ENCODE peak calls at places on chromosomes 4 and X, in ten cellular contexts. Y is RWPE1; Z is K562; P is CD8-positive, alpha-beta T cell; K is stimulated activated naive CD4-positive, alpha-beta T cell; V is GM23338; J is foreskin fibroblast; B is mucosa of gallbladder; A is fibroblast of the conjunctiva; D is left colon. Q is an unnamed sample.

GRCh38 chr4:113576947-113577678 is 184.4 kb downstream of the CAMK2D start:
- DNase-seq in Y (no peak), Z (no peak), P (no peak), K (no peak), V (no peak), J (no peak), B (no peak), A (no peak), D (no peak), Q (no peak)

GRCh38 chr4:118936406-118936805 is 47.8 kb downstream of the SYNPO2 start:
- DNase-seq in Y (no peak), Z (no peak), P (no peak), K (no peak), V (no peak), J (no peak), B (no peak), A (no peak), D (no peak), Q (no peak)

GRCh38 chr4:170476351-170476750 is 386.6 kb upstream of the AADAT start:
- DNase-seq in Y (no peak), Z (no peak), P (no peak), K (no peak), V (no peak), J (no peak), B (no peak), A (no peak), D (no peak), Q (no peak)

GRCh38 chrX:9902651-9903050 is 64.5 kb upstream of the CLDN34 start:
- DNase-seq in Y (peak; percentile 50), Z (no peak), P (no peak), K (no peak), V (no peak), J (peak; percentile 61), B (no peak), A (no peak), D (no peak), Q (no peak)

GRCh38 chr4:13535118-13535517 is 9.2 kb downstream of the NKX3-2 start:
- DNase-seq in Y (no peak), Z (no peak), P (no peak), K (no peak), V (peak; percentile 38), J (no peak), B (no peak), A (no peak), D (no peak), Q (no peak)

GRCh38 chr4:88706574-88706973 is 8.9 kb upstream of the NAP1L5 start:
- DNase-seq in Y (no peak), Z (peak; percentile 30), P (no peak), K (no peak), V (peak; percentile 70), J (peak; percentile 80), B (no peak), A (peak; percentile 69), D (no peak), Q (no peak)

GRCh38 chr4:47122592-47123291 is 91.4 kb downstream of the GABRB1 start:
- DNase-seq in Y (peak; percentile 52), Z (peak; percentile 64), P (peak; percentile 5), K (no peak), V (peak; percentile 86), J (peak; percentile 83), B (peak; percentile 38), A (peak; percentile 40), D (peak; percentile 32), Q (peak; percentile 56)

GRCh38 chr4:89868999-89869589 is 25.6 kb upstream of the MMRN1 start:
- DNase-seq in Y (no peak), Z (no peak), P (no peak), K (no peak), V (no peak), J (peak; percentile 9), B (no peak), A (no peak), D (no peak), Q (no peak)

GRCh38 chrX:136619889-136620505 is 28.0 kb upstream of the CD40LG start:
- DNase-seq in Y (no peak), Z (no peak), P (no peak), K (no peak), V (no peak), J (no peak), B (no peak), A (no peak), D (no peak), Q (no peak)

GRCh38 chrX:11451133-11451532 is 157.9 kb downstream of the AMELX start:
- DNase-seq in Y (no peak), Z (no peak), P (no peak), K (no peak), V (no peak), J (no peak), B (no peak), A (no peak), D (no peak), Q (no peak)

GRCh38 chr4:95250544-95251137 is 298.1 kb downstream of the UNC5C start:
- DNase-seq in Y (peak; percentile 49), Z (no peak), P (no peak), K (no peak), V (no peak), J (peak; percentile 6), B (no peak), A (no peak), D (no peak), Q (no peak)

GRCh38 chr4:55162396-55162795 is 37.0 kb upstream of the KDR start:
- DNase-seq in Y (no peak), Z (no peak), P (no peak), K (no peak), V (no peak), J (no peak), B (no peak), A (no peak), D (no peak), Q (no peak)

GRCh38 chr4:121764702-121765367 is at the start of gene SMIM43:
- DNase-seq in Y (peak; percentile 5), Z (no peak), P (no peak), K (no peak), V (peak; percentile 66), J (peak; percentile 48), B (no peak), A (no peak), D (no peak), Q (peak; percentile 55)

GRCh38 chr4:54165438-54165837 is 63.7 kb upstream of the PDGFRA start:
- DNase-seq in Y (peak; percentile 78), Z (no peak), P (no peak), K (no peak), V (no peak), J (peak; percentile 92), B (no peak), A (peak; percentile 53), D (no peak), Q (no peak)

GRCh38 chr4:5043579-5043978 is 7.7 kb upstream of the STK32B start:
- DNase-seq in Y (no peak), Z (no peak), P (no peak), K (no peak), V (peak; percentile 62), J (no peak), B (no peak), A (no peak), D (no peak), Q (no peak)

GRCh38 chr4:72397314-72397713 is 171.7 kb downstream of the ADAMTS3 start:
- DNase-seq in Y (no peak), Z (no peak), P (no peak), K (no peak), V (no peak), J (no peak), B (peak; percentile 12), A (no peak), D (no peak), Q (no peak)

GRCh38 chr4:30153427-30153826 is 566.7 kb upstream of the PCDH7 start:
- DNase-seq in Y (no peak), Z (no peak), P (no peak), K (no peak), V (no peak), J (no peak), B (no peak), A (no peak), D (no peak), Q (no peak)